ENCODE peak calls at places on chromosomes 5 and 9, in eight cellular contexts. G is psoas muscle; L is astrocyte of the spinal cord; M is IMR-90; A is activated T-cell treated with anti-CD3 and anti-CD28 coated beads, Interleukin-2, amount 50 U/mL, for 48 hours; K is Right ventricle myocardium superior; N is CD4-positive, CD25-positive, alpha-beta regulatory T cell; S is NCI-H82. Z is an unnamed sample.

GRCh38 chr5:80884086-80884813 is 75.9 kb upstream of the RASGRF2 start:
- DNase-seq in K (no peak), S (no peak), N (no peak), L (no peak), M (no peak), G (no peak), A (no peak), Z (no peak)

GRCh38 chr9:128072144-128073021 is 4.4 kb downstream of the SLC25A25 start:
- DNase-seq in A (peak), G (peak), S (peak), N (peak), L (peak), M (peak), K (peak), Z (peak)

GRCh38 chr5:94968507-94969095 is 316.3 kb downstream of the MCTP1 start:
- DNase-seq in A (peak), M (peak), K (no peak), N (peak), S (peak), G (no peak), L (peak), Z (no peak)

GRCh38 chr5:159156839-159157238 is 52.5 kb downstream of the RNF145 start:
- DNase-seq in L (peak), M (peak), K (no peak), A (no peak), N (peak), G (no peak), S (peak), Z (no peak)

GRCh38 chr5:71783891-71784290 is 64.8 kb downstream of the CARTPT start:
- DNase-seq in S (no peak), N (no peak), A (no peak), L (no peak), M (no peak), K (no peak), G (no peak), Z (no peak)

GRCh38 chr5:56026863-56027300 is 32.1 kb upstream of the IL6ST start:
- DNase-seq in N (no peak), G (no peak), S (no peak), M (peak), A (no peak), L (peak), K (no peak), Z (no peak)

GRCh38 chr5:123528878-123529277 is 16.9 kb downstream of the CSNK1G3 start:
- DNase-seq in M (no peak), N (no peak), S (no peak), G (no peak), A (no peak), L (no peak), K (no peak), Z (no peak)

GRCh38 chr9:77846957-77847574 is 184.5 kb downstream of the GNAQ start:
- DNase-seq in G (no peak), M (peak), L (peak), K (no peak), A (no peak), S (peak), N (peak), Z (no peak)

GRCh38 chr5:174531782-174532191 is 192.6 kb upstream of the MSX2 start:
- DNase-seq in A (no peak), N (no peak), M (no peak), K (no peak), L (no peak), S (peak), G (no peak), Z (no peak)

GRCh38 chr9:10396641-10397040 is 216.2 kb downstream of the PTPRD start:
- DNase-seq in G (no peak), A (no peak), N (no peak), S (peak), M (no peak), K (no peak), L (no peak), Z (no peak)

GRCh38 chr9:94083384-94083783 is 880 bp upstream of the PTPDC1 start:
- DNase-seq in K (no peak), L (no peak), N (no peak), S (peak), M (no peak), G (no peak), A (no peak), Z (no peak)

GRCh38 chr9:133132174-133132573 is 11.1 kb upstream of the RALGDS start:
- DNase-seq in L (no peak), S (no peak), A (no peak), G (no peak), N (no peak), M (no peak), K (no peak), Z (no peak)

GRCh38 chr5:156892223-156892622 is 42.1 kb downstream of the PPP1R2B start:
- DNase-seq in S (peak), L (no peak), N (peak), M (no peak), G (no peak), K (no peak), A (no peak), Z (no peak)

GRCh38 chr5:168314735-168315411 is 23.4 kb downstream of the WWC1 start:
- DNase-seq in A (no peak), N (no peak), M (peak), S (no peak), L (peak), G (no peak), K (no peak), Z (peak)

GRCh38 chr5:116032094-116032517 is at the start of gene ARL14EPL:
- DNase-seq in S (no peak), A (no peak), N (no peak), L (peak), M (peak), G (peak), K (peak), Z (no peak)

GRCh38 chr5:142109356-142110045 is 922 bp downstream of the NDFIP1 start:
- DNase-seq in S (peak), G (no peak), A (no peak), K (no peak), N (peak), M (peak), L (no peak), Z (peak)

GRCh38 chr9:3464033-3464638 is 61.7 kb downstream of the RFX3 start:
- DNase-seq in L (no peak), K (no peak), S (no peak), N (no peak), A (no peak), M (peak), G (no peak), Z (no peak)

GRCh38 chr5:138620661-138621224 is 45.5 kb upstream of the HSPA9 start:
- DNase-seq in N (no peak), A (no peak), M (no peak), G (no peak), K (no peak), S (peak), L (no peak), Z (no peak)

GRCh38 chr9:16626577-16627130 is 243.8 kb downstream of the BNC2 start:
- DNase-seq in K (no peak), A (no peak), N (no peak), M (peak), S (peak), G (peak), L (peak), Z (peak)

GRCh38 chr5:173901705-173902104 is 13.6 kb downstream of the CPEB4 start:
- DNase-seq in A (no peak), M (no peak), K (no peak), S (peak), G (no peak), L (no peak), N (no peak), Z (no peak)

GRCh38 chr9:93557366-93558137 is 18.8 kb upstream of the PHF2 start:
- DNase-seq in S (no peak), L (no peak), M (no peak), A (no peak), G (no peak), N (no peak), K (no peak), Z (no peak)